ENCODE peak calls at places on chromosomes 16 and 17, in five cellular contexts. D, L, K, F and V are unnamed samples.
A peak's percentile ranks its signal among the peaks of the same experiment; 100 is the strongest.

GRCh38 chr17:81976332-81977210 is 858 bp upstream of the ASPSCR1 start:
- DNase-seq in D (peak; percentile 59), L (peak; percentile 7), F (peak; percentile 61), K (peak; percentile 11), V (peak; percentile 18)

GRCh38 chr17:61488878-61489718 is 36.9 kb downstream of the TBX4 start:
- DNase-seq in F (no peak), K (no peak), D (no peak), L (no peak), V (no peak)

GRCh38 chr17:79624658-79625478 is 14.0 kb upstream of the RBFOX3 start:
- DNase-seq in F (no peak), D (no peak), L (no peak), K (no peak), V (no peak)

GRCh38 chr17:81165246-81166032 is at the start of gene PVALEF:
- DNase-seq in D (no peak), F (peak; percentile 51), K (no peak), L (no peak), V (peak; percentile 3)

GRCh38 chr16:12257926-12258561 is 281.5 kb downstream of the SNX29 start:
- DNase-seq in K (no peak), F (no peak), L (no peak), D (no peak), V (no peak)

GRCh38 chr17:66580601-66581385 is 254.1 kb upstream of the CACNG5 start:
- DNase-seq in L (peak; percentile 22), F (no peak), D (no peak), K (no peak), V (peak; percentile 97)

GRCh38 chr17:55734128-55734781 is 11.6 kb upstream of the TMEM100 start:
- DNase-seq in L (peak; percentile 45), K (peak; percentile 42), F (no peak), D (no peak), V (peak; percentile 51)

GRCh38 chr16:53913082-53913870 is 209.3 kb downstream of the FTO start:
- DNase-seq in K (peak; percentile 69), D (peak; percentile 24), L (peak; percentile 97), F (no peak), V (peak; percentile 84)

GRCh38 chr17:7833011-7833794 is 814 bp upstream of the KDM6B start:
- DNase-seq in D (no peak), L (no peak), F (no peak), K (no peak), V (no peak)

GRCh38 chr17:51097708-51098446 is 22.8 kb downstream of the SPAG9 start:
- DNase-seq in D (no peak), K (no peak), L (no peak), F (no peak), V (no peak)

GRCh38 chr17:66654764-66655163 is 180.2 kb upstream of the CACNG5 start:
- DNase-seq in D (no peak), K (peak; percentile 60), F (no peak), L (no peak), V (no peak)

GRCh38 chr16:3773663-3774062 is 56.3 kb upstream of the TRAP1 start:
- DNase-seq in D (no peak), L (no peak), F (no peak), K (no peak), V (no peak)

GRCh38 chr17:67504182-67504581 is 127.1 kb downstream of the PITPNC1 start:
- DNase-seq in L (no peak), D (no peak), K (no peak), F (no peak), V (no peak)

GRCh38 chr17:31197991-31198390 is 99.0 kb downstream of the OMG start:
- DNase-seq in F (no peak), D (no peak), K (no peak), L (peak; percentile 41), V (no peak)

GRCh38 chr17:35819456-35819855 is 10.2 kb downstream of the TAF15 start:
- DNase-seq in F (no peak), K (no peak), L (no peak), D (no peak), V (no peak)

GRCh38 chr17:34658796-34659195 is 79.4 kb downstream of the TMEM132E start:
- DNase-seq in F (no peak), D (no peak), K (no peak), L (no peak), V (no peak)

GRCh38 chr17:682150-682549 is 32.5 kb downstream of the VPS53 start:
- DNase-seq in K (no peak), D (no peak), L (no peak), F (no peak), V (no peak)